ENCODE peak calls at places on chromosomes 11 and 22, in six cellular contexts. A is kidney; P is testis; Z is astrocyte of the cerebellum; Q is CD8-positive, alpha-beta memory T cell; C is cardiac fibroblast. T is an unnamed sample.

GRCh38 chr11:9838229-9838628 is 174.4 kb downstream of the SWAP70 start:
- DNase-seq in A (no peak), P (no peak), Z (no peak), Q (no peak), C (peak), T (no peak)

GRCh38 chr11:34493468-34493867 is 20.1 kb downstream of the ELF5 start:
- DNase-seq in A (no peak), P (no peak), Z (no peak), Q (no peak), C (no peak), T (no peak)

GRCh38 chr22:42704896-42705295 is 15.8 kb downstream of the A4GALT start:
- DNase-seq in A (no peak), P (no peak), Z (no peak), Q (no peak), C (no peak), T (no peak)

GRCh38 chr11:28757725-28758515 is 649.7 kb downstream of the METTL15 start:
- DNase-seq in A (no peak), P (no peak), Z (peak), Q (no peak), C (peak), T (no peak)

GRCh38 chr22:29443861-29444431 is 5.6 kb downstream of the RFPL1 start:
- DNase-seq in A (no peak), P (no peak), Z (no peak), Q (no peak), C (no peak), T (no peak)

GRCh38 chr11:19843106-19843505 is 130.5 kb downstream of the NAV2 start:
- DNase-seq in A (no peak), P (no peak), Z (no peak), Q (no peak), C (no peak), T (no peak)

GRCh38 chr11:12807621-12808020 is 133.4 kb downstream of the TEAD1 start:
- DNase-seq in A (no peak), P (no peak), Z (no peak), Q (no peak), C (no peak), T (no peak)

GRCh38 chr11:70826950-70827349 is 425.4 kb downstream of the SHANK2 start:
- DNase-seq in A (no peak), P (peak), Z (no peak), Q (no peak), C (peak), T (no peak)

GRCh38 chr22:28179392-28179791 is 260.3 kb upstream of the PITPNB start:
- DNase-seq in A (no peak), P (no peak), Z (no peak), Q (no peak), C (no peak), T (no peak)

GRCh38 chr11:17827006-17827405 is 92.4 kb downstream of the KCNC1 start:
- DNase-seq in A (no peak), P (no peak), Z (no peak), Q (no peak), C (no peak), T (no peak)

GRCh38 chr11:20353829-20354434 is 9.6 kb upstream of the HTATIP2 start:
- DNase-seq in A (no peak), P (peak), Z (peak), Q (no peak), C (peak), T (no peak)

GRCh38 chr11:86978756-86979608 is 23.8 kb upstream of the FZD4 start:
- DNase-seq in A (no peak), P (no peak), Z (peak), Q (no peak), C (peak), T (no peak)

GRCh38 chr11:46001427-46002049 is 79.1 kb downstream of the LARGE2 start:
- DNase-seq in A (no peak), P (no peak), Z (peak), Q (no peak), C (peak), T (no peak)

GRCh38 chr11:21654091-21654490 is 538.8 kb upstream of the ANO5 start:
- DNase-seq in A (no peak), P (no peak), Z (no peak), Q (no peak), C (no peak), T (no peak)

GRCh38 chr11:68349461-68350249 is 37.3 kb downstream of the LRP5 start:
- DNase-seq in A (no peak), P (no peak), Z (no peak), Q (no peak), C (no peak), T (peak)

GRCh38 chr11:63850946-63851345 is 12.0 kb downstream of the MARK2 start:
- DNase-seq in A (no peak), P (no peak), Z (no peak), Q (no peak), C (no peak), T (no peak)

GRCh38 chr11:47466701-47467250 is 17.8 kb upstream of the RAPSN start:
- DNase-seq in A (peak), P (peak), Z (peak), Q (no peak), C (peak), T (peak)

GRCh38 chr22:19410941-19411689 is 20.4 kb downstream of the HIRA start:
- DNase-seq in A (no peak), P (no peak), Z (no peak), Q (no peak), C (no peak), T (no peak)

GRCh38 chr11:68032997-68033707 is 2.7 kb downstream of the NDUFS8 start:
- DNase-seq in A (no peak), P (no peak), Z (no peak), Q (no peak), C (no peak), T (no peak)

GRCh38 chr11:130121430-130121978 is 38.1 kb upstream of the ST14 start:
- DNase-seq in A (no peak), P (no peak), Z (peak), Q (no peak), C (peak), T (no peak)

GRCh38 chr22:31253949-31254348 is 38.3 kb downstream of the PIK3IP1 start:
- DNase-seq in A (no peak), P (no peak), Z (no peak), Q (no peak), C (no peak), T (no peak)

GRCh38 chr11:16454284-16454683 is 97.9 kb upstream of the SOX6 start:
- DNase-seq in A (no peak), P (no peak), Z (peak), Q (no peak), C (no peak), T (no peak)

GRCh38 chr22:26287382-26288228 is 118.3 kb downstream of the SEZ6L start:
- DNase-seq in A (no peak), P (no peak), Z (no peak), Q (no peak), C (no peak), T (no peak)
- H3K4me3 ChIP-seq in A (no peak), P (no peak), Z (no peak), Q (no peak), C (no peak), T (no peak)

DNA sequence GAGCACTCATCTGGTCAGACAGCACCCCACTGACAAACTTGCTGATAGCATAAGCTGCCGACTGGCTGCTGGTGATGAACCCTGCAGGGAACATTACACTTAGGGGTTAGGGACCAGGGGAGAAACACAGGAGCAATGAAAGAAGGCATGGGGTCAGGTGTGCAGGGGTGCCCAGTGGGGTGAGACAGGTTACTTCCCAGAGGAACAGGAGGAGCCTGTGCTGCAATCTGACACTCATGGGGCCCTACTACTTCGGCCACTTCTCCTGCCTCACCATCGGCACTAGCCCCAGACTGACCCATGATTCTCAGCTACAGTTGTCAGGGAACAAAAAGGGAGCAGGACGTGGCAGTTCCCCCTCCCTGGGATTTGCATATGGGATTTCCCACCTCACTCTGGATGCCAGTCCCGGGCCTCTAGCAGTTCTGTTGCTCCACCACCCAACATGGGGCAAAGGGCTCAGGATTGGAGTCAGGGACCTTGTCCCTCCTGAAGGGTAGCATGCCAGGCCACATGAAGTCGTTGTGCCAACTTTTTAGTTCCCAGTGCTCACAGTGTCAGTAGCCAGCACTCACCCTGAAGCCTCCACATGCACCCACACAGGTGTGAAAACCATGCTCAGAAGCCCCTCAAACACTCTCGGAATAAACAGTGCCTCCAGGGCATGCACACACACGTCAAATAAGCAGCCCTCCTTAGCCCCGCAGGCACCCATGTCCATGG is 2.2 kb downstream of the SLC37A4 start:
- DNase-seq in A (no peak), P (no peak), Z (no peak), Q (no peak), C (no peak), T (peak)
- H3K4me3 ChIP-seq in A (peak), P (no peak), Z (no peak), Q (no peak), C (no peak), T (peak)

GRCh38 chr11:73152861-73153483 is 10.9 kb upstream of the FCHSD2 start:
- DNase-seq in A (no peak), P (no peak), Z (no peak), Q (no peak), C (no peak), T (peak)
- H3K4me3 ChIP-seq in A (no peak), P (no peak), Z (no peak), Q (peak), C (no peak), T (no peak)

DNA sequence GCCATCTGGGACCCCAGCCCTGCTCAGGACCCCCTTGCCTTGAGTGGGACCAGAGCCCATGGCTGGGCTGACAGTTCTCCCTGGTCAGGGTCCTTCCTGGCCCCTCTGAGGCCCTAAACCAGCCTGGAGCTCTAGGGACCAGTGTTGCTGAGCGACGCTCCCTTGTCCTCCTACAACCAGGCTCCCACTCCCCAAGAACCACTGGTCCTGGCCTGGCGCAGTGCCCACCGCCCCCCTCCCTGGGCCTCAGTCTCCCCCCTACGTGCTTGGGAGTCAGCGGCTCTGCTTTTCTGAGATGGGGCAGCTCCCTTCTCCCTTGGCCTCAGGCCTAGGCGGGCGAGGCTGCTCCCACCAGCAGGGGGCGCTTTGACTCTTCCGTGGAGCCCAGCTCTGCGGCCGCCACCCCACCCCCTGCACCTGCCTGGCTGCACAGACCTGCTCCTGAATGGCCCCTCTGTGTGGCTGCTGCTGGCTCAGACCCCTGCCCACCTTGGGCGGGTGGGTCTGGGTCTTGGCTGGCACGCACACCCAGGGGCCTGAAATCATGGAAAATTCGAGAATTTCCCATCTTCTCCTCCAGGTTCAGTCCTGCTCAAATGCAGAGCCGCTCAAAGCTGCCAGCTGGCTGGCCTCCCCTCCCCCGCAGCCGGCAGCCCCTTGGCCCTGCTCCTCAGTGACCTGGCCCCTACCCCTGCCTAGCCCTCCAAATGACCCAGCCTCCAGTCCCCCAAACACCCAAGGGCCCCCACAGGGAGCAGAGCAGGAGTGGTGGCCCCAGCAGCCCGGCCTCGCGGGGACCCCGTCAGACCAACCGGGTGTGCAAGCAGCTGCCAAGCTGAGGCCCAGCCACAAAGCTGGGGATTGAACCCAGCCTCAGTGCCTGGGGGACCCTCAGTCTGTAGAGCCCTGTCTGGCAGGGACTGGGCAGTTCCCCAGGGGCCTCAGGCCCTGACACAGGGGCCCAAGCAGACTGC is 9.1 kb downstream of the PRR33 start:
- DNase-seq in A (peak), P (peak), Z (peak), Q (peak), C (peak), T (peak)
- H3K4me3 ChIP-seq in A (no peak), P (no peak), Z (no peak), Q (no peak), C (no peak), T (no peak)

T was measured in right lobe of liver.